ENCODE peak calls at places on chromosomes 7 and 10, in five cellular contexts. F is heart right ventricle, M is epithelial cell of esophagus, W is B cell, P is Caco-2. L is an unnamed sample.

GRCh38 chr7:150668472-150668911 is 17.0 kb upstream of the GIMAP2 start:
- DNase-seq in F (no peak), P (no peak), M (no peak), W (no peak), L (peak)

GRCh38 chr7:148507741-148508285 is 82.8 kb upstream of the C7orf33 start:
- DNase-seq in F (no peak), P (no peak), M (no peak), W (no peak), L (no peak)

GRCh38 chr10:19209319-19209718 is 160.7 kb downstream of the MALRD1 start:
- DNase-seq in P (no peak), M (no peak), F (no peak), W (no peak), L (no peak)

GRCh38 chr10:68666280-68666760 is 54.7 kb upstream of the CCAR1 start:
- DNase-seq in M (peak), P (no peak), F (no peak), W (no peak), L (no peak)

GRCh38 chr10:103605359-103606156 is 112.1 kb downstream of the NEURL1 start:
- DNase-seq in W (peak), P (no peak), M (peak), F (peak), L (peak)

GRCh38 chr10:79188154-79188763 is 119.5 kb downstream of the ZMIZ1 start:
- DNase-seq in F (no peak), P (peak), M (no peak), W (no peak), L (no peak)

GRCh38 chr7:42227931-42228591 is 8.9 kb downstream of the GLI3 start:
- DNase-seq in F (no peak), P (no peak), W (no peak), M (peak), L (no peak)

GRCh38 chr7:48943279-48943990 is 19.1 kb downstream of the CDC14C start:
- DNase-seq in F (no peak), P (no peak), W (no peak), M (no peak), L (no peak)

GRCh38 chr7:131945313-131945831 is 388.9 kb upstream of the PODXL start:
- DNase-seq in F (peak), P (peak), W (no peak), M (peak), L (peak)

GRCh38 chr10:121608669-121609190 is 10.5 kb upstream of the FGFR2 start:
- DNase-seq in F (no peak), M (peak), P (peak), W (no peak), L (peak)

GRCh38 chr10:132351611-132352010 is 19.6 kb downstream of the LRRC27 start:
- DNase-seq in W (no peak), M (no peak), P (no peak), F (no peak), L (no peak)

GRCh38 chr7:158649279-158649678 is 55.3 kb downstream of the NCAPG2 start:
- DNase-seq in M (peak), F (no peak), P (no peak), W (no peak), L (no peak)

GRCh38 chr7:102450242-102450641 is 14.4 kb downstream of the ALKBH4 start:
- DNase-seq in W (peak), M (peak), P (no peak), F (no peak), L (peak)

GRCh38 chr7:7895004-7895650 is 73.5 kb upstream of the GLCCI1 start:
- DNase-seq in F (no peak), W (no peak), P (no peak), M (no peak), L (no peak)

GRCh38 chr7:7884855-7885254 is 83.7 kb upstream of the GLCCI1 start:
- DNase-seq in F (no peak), P (no peak), W (no peak), M (peak), L (no peak)

GRCh38 chr7:7895754-7896153 is 72.8 kb upstream of the GLCCI1 start:
- DNase-seq in W (no peak), F (no peak), M (peak), P (no peak), L (no peak)

DNA sequence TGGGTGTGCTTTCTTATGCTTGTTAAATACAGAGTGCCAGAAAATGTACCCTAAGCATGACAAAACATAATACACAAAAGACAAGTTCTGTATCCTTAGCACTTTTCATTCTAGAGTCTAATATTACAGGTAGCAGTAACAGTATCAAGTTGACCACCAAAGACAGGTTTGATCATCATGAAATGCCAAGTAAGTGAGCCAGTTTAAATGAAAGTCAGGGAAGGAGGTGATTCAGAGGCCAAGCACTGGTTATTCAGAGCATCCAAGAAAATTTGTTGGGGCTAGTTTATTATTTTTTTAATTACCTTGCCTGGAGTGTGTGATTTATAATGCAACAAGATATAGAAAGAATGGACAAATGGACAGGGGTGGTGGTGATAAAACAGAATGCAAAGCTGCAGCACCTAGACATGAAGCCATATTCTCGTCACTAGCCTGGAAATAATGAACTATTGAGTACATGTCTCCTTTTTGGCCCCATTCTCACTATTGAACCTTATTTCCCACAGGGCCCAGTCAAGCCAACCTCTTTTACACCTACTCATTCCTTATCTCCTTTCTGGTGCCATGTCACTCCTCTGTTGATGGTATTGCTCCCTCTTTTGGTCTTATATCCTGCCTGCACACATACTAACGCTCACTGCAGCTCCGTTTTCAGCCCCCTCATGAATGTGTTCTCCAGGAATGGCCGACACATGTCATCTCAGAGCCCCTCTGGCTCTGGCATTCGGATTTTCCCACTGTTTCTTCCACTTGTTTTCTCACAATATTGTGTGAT is 78.6 kb upstream of the GLCCI1 start:
- DNase-seq in F (no peak), M (peak), P (no peak), W (no peak), L (no peak)
- TF ChIP-seq CTCF in F (no peak), M (no peak), P (no peak), W (no peak), L (no peak)

DNA sequence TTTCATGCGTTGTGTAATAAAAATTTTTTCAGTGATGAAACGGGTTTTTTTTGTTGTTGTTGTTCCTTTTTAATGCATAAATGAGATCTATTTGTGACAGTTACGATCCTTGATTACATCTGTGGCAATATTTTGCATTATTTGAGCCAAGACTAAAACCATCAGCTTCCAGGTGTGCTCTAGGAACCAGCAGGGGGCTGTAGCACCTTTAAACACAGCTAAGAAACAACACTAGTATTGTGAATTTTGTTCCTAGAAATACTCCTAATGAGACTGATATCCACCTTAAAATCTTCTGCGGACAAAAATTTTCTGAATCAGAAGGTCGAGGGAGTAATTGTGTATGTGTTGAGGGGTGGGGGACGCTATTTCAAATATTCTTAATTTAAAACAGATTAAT is 52.6 kb downstream of the FGFBP3 start:
- DNase-seq in W (no peak), P (no peak), M (peak), F (no peak), L (no peak)
- TF ChIP-seq CTCF in W (no peak), P (peak), M (peak), F (no peak), L (no peak)

DNA sequence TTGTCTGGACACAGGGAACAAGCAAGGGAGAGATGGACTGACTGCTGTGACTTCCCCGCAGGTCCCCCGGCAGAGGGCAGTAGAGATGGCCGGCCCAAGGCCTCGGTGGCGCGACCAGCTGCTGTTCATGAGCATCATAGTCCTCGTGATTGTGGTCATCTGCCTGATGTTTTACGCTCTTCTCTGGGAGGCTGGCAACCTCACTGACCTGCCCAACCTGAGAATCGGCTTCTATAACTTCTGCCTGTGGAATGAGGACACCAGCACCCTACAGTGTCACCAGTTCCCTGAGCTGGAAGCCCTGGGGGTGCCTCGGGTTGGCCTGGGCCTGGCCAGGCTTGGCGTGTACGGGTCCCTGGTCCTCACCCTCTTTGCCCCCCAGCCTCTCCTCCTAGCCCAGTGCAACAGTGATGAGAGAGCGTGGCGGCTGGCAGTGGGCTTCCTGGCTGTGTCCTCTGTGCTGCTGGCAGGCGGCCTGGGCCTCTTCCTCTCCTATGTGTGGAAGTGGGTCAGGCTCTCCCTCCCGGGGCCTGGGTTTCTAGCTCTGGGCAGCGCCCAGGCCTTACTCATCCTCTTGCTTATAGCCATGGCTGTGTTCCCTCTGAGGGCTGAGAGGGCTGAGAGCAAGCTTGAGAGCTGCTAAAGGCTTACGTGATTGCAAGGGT is 6.0 kb downstream of the CYREN start:
- DNase-seq in P (no peak), W (no peak), F (no peak), M (no peak), L (no peak)
- TF ChIP-seq CTCF in P (no peak), W (no peak), F (no peak), M (peak), L (no peak)

DNA sequence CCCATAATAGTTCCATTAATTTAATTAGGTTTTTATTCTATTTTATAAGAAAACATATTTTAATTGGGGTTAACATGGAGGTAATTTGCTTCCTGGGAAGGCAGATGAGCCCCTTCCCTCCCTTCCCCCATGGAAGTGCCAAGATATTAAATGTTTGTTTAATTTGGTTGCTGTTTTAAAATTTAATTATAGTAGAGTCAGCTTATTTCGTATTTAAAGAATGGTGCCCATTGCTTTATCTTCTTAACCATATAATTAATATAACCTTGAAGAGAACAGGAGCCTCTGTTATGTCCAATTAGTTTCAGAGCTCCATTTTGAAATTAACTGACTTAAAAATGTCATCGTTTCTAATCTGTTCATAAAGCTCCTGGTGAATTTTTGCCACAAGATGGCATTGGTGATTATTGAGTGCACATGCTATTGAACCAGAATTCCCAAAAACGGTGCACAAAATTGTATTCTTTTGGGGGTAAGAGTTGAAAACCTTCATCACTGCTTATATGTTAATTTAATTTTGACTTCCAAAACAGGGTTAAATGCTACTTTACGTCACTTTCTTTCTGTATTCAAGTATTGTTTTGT is 26.0 kb downstream of the KLHDC10 start:
- DNase-seq in M (no peak), P (no peak), F (no peak), W (no peak), L (no peak)
- TF ChIP-seq CTCF in M (no peak), P (no peak), F (no peak), W (no peak), L (no peak)

GRCh38 chr7:76089865-76090495 is 42.1 kb downstream of the MDH2 start:
- DNase-seq in M (peak), P (no peak), W (no peak), F (no peak), L (no peak)
- TF ChIP-seq CTCF in M (no peak), P (no peak), W (no peak), F (no peak), L (no peak)

GRCh38 chr10:28304032-28304571 is 1.2 kb upstream of the MPP7 start:
- DNase-seq in F (no peak), W (no peak), M (no peak), P (no peak), L (no peak)

GRCh38 chr10:28305551-28305950 is 2.7 kb upstream of the MPP7 start:
- DNase-seq in P (no peak), F (no peak), W (no peak), M (no peak), L (no peak)

GRCh38 chr10:28302012-28302667 is 724 bp downstream of the MPP7 start:
- DNase-seq in P (peak), W (no peak), M (peak), F (peak), L (no peak)

GRCh38 chr10:28300027-28300426 is 2.8 kb downstream of the MPP7 start:
- DNase-seq in M (peak), F (no peak), W (no peak), P (no peak), L (no peak)

DNA sequence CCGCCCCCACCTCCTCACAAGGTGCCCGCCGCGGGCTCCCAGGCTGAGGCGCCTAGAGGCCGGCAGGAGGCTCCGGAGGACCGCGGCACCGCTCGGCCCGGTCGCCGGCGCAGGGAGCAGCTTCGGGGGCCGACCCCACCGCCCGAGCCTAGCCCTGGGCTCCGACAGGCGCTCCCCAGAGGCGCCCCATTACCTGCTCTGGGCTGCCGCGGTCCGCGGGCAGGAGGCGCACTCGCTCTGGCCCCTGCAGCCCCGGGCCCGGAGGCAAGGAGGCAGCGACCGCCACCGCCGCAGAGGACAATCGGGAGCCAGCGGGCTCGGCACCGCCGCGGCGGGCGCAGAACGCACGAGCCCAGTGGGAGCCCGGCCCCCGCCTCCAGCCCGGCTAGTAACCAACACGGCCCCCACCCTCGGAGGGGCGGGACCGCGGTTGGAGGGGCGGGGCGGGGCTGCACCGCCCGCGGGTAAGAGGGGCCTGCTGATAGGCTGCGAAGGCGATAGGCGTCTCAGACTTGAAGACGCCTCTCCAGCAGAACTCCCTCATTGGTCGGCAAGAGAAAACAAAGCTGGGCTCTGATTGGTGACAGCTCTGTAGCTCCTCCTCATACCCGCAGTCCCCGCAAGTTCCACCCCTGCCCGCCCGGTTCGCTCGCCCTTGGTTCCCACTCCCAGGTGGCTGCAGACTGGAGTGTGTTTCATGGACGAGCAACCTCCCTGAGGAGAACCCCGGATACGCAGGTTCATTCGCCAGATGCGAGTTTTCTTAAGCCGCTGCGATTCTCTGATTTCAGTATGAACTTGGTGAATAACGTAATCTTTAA is at the start of gene MPP7:
- DNase-seq in M (peak), F (peak), W (peak), P (peak), L (peak)
- TF ChIP-seq CTCF in M (peak), F (no peak), W (peak), P (peak), L (peak)

GRCh38 chr7:71237945-71238344 is 106.0 kb downstream of the GALNT17 start:
- DNase-seq in M (no peak), F (peak), P (no peak), W (no peak), L (no peak)
- TF ChIP-seq CTCF in M (no peak), F (peak), P (no peak), W (no peak), L (no peak)

GRCh38 chr7:39951156-39951942 is 1.3 kb downstream of the CDK13 start:
- DNase-seq in W (peak), F (peak), M (peak), P (peak), L (peak)
- TF ChIP-seq CTCF in W (peak), F (peak), M (peak), P (peak), L (peak)

DNA sequence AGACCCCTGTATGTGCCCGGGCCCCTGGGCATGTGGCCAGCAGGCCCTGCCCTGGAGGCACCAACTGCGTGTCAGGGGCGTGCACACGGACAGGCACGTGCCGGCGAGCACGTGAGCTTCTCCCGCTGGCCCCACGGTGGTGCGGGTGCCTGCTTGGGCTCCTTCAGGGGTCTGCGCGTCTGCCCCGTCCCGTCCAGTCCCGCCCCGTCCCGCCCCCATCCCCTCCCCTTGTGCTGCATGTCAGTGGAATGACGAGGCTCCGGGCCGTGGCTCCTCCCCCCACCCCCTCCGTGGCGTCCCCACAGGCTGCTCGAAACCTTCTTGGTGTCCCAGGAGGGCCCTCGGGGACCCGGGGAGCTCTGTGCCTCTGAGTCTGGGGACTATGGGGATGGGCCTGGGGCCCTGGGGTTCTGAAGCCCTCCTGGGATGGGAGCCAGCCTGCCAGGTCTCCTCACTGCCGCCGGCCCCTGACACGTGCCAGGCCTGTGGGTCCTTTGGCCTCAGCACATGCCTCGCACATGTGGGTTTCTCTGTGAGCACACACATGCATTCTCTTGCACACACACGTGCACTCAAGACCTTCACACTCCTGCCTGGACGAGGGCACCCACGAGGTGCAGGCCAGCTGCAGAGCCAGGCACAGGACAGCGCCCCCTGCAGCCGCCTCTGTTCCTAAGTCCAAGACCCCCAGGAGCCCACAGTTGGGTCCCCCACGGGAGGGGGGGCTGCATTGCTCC is 27.5 kb upstream of the AMZ1 start:
- DNase-seq in P (no peak), W (no peak), M (no peak), F (no peak), L (no peak)
- TF ChIP-seq CTCF in P (no peak), W (no peak), M (peak), F (no peak), L (peak)

L was measured in GM20000.